ENCODE peak calls at places on chromosomes 13 and 19, in nine cellular contexts. T is C1 segment of cervical spinal cord; O is NB4; P is A549; X is type B pancreatic cell; G is GM23338; Q is activated CD8-positive, alpha-beta memory T cell treated with anti-CD3 and anti-CD28 coated beads, Interleukin-2, amount 50 U/mL, for 4 hours; I is neural crest cell; E is GOT3. W is an unnamed sample.

GRCh38 chr13:99426426-99426825 is 74.8 kb upstream of the TM9SF2 start:
- DNase-seq in T (no peak), O (no peak), P (no peak), X (no peak), G (no peak), Q (no peak), I (no peak), E (no peak), W (no peak)

GRCh38 chr13:96181886-96182285 is 92.0 kb downstream of the HS6ST3 start:
- DNase-seq in T (no peak), O (no peak), P (no peak), X (no peak), G (no peak), Q (no peak), I (no peak), E (no peak), W (no peak)

GRCh38 chr19:10643968-10644290 is 10.2 kb upstream of the ILF3 start:
- DNase-seq in T (no peak), O (no peak), P (no peak), X (no peak), G (no peak), Q (no peak), I (no peak), E (no peak), W (no peak)

GRCh38 chr13:94917814-94918213 is 205.5 kb upstream of the SOX21 start:
- DNase-seq in T (no peak), O (peak; percentile 5), P (no peak), X (no peak), G (peak; percentile 47), Q (no peak), I (no peak), E (no peak), W (no peak)

GRCh38 chr19:3788991-3789778 is 3.0 kb upstream of the MATK start:
- DNase-seq in T (no peak), O (no peak), P (no peak), X (no peak), G (no peak), Q (no peak), I (no peak), E (no peak), W (no peak)

GRCh38 chr19:16244091-16244490 is 46.4 kb downstream of the AP1M1 start:
- DNase-seq in T (no peak), O (no peak), P (no peak), X (no peak), G (no peak), Q (no peak), I (no peak), E (no peak), W (no peak)

GRCh38 chr13:29572575-29572974 is 22.9 kb downstream of the SLC7A1 start:
- DNase-seq in T (no peak), O (no peak), P (no peak), X (no peak), G (no peak), Q (no peak), I (no peak), E (no peak), W (no peak)

GRCh38 chr19:33804021-33804799 is 7.5 kb downstream of the KCTD15 start:
- DNase-seq in T (peak; percentile 18), O (no peak), P (peak; percentile 99), X (no peak), G (no peak), Q (no peak), I (no peak), E (no peak), W (peak; percentile 48)

GRCh38 chr19:648904-649733 is 9.4 kb downstream of the FGF22 start:
- DNase-seq in T (no peak), O (no peak), P (no peak), X (no peak), G (no peak), Q (no peak), I (no peak), E (no peak), W (no peak)

GRCh38 chr19:47081095-47081494 is 32.5 kb downstream of the ZC3H4 start:
- DNase-seq in T (no peak), O (no peak), P (no peak), X (no peak), G (no peak), Q (no peak), I (no peak), E (no peak), W (no peak)

GRCh38 chr19:5397804-5398692 is 57.2 kb upstream of the ZNRF4 start:
- DNase-seq in T (no peak), O (no peak), P (peak; percentile 52), X (no peak), G (peak; percentile 94), Q (no peak), I (peak; percentile 50), E (no peak), W (no peak)

GRCh38 chr13:40974460-40975407 is 44.4 kb downstream of the ELF1 start:
- DNase-seq in T (no peak), O (peak; percentile 90), P (peak; percentile 58), X (no peak), G (peak; percentile 78), Q (peak; percentile 30), I (no peak), E (no peak), W (no peak)

GRCh38 chr13:45194081-45194939 is 6.5 kb downstream of the KCTD4 start:
- DNase-seq in T (peak; percentile 53), O (no peak), P (peak; percentile 33), X (no peak), G (peak; percentile 61), Q (no peak), I (no peak), E (no peak), W (peak; percentile 33)

GRCh38 chr19:47813304-47813994 is 8.3 kb upstream of the CRX start:
- DNase-seq in T (no peak), O (peak; percentile 93), P (peak; percentile 85), X (peak; percentile 88), G (peak; percentile 93), Q (peak; percentile 80), I (peak; percentile 92), E (peak; percentile 19), W (peak; percentile 36)